ENCODE peak calls at places on chromosomes 1 and 21, in seven cellular contexts. I is fibroblast of lung; U is stimulated activated naive CD4-positive, alpha-beta T cell; V is iris pigment epithelial cell; G is naive thymus-derived CD4-positive, alpha-beta T cell; J is AML-193; E is MV-4-11. T is an unnamed sample.

GRCh38 chr1:198443374-198444233 is 96.9 kb downstream of the ATP6V1G3 start:
- DNase-seq in G (no peak), J (no peak), U (no peak), E (no peak), V (peak; percentile 98), I (peak; percentile 93), T (no peak)

GRCh38 chr1:56418047-56418680 is 161.2 kb downstream of the PLPP3 start:
- DNase-seq in J (no peak), E (no peak), G (no peak), I (no peak), U (no peak), V (no peak), T (no peak)

GRCh38 chr1:214552174-214552608 is 789 bp upstream of the PTPN14 start:
- DNase-seq in U (no peak), E (no peak), V (peak; percentile 48), G (no peak), J (no peak), I (peak; percentile 81), T (peak; percentile 75)

GRCh38 chr1:241817331-241817792 is 30.6 kb upstream of the EXO1 start:
- DNase-seq in U (no peak), I (peak; percentile 94), G (no peak), J (no peak), E (no peak), V (peak; percentile 94), T (no peak)

GRCh38 chr1:15304708-15305326 is 57.8 kb downstream of the FHAD1 start:
- DNase-seq in G (peak; percentile 73), I (peak; percentile 44), U (peak; percentile 44), J (peak; percentile 33), V (peak; percentile 48), E (peak; percentile 31), T (no peak)

GRCh38 chr1:64775152-64775551 is 30.3 kb downstream of the RAVER2 start:
- DNase-seq in E (peak; percentile 24), G (no peak), I (no peak), U (no peak), J (peak; percentile 10), V (no peak), T (no peak)

GRCh38 chr21:16713331-16714114 is 799.3 kb upstream of the CXADR start:
- DNase-seq in U (no peak), G (no peak), I (peak; percentile 25), V (peak; percentile 19), J (no peak), E (no peak), T (no peak)

GRCh38 chr1:17919525-17920439 is 164.6 kb downstream of the ACTL8 start:
- DNase-seq in G (no peak), V (peak; percentile 44), U (no peak), I (peak; percentile 58), J (no peak), E (peak; percentile 13), T (no peak)

GRCh38 chr1:41240806-41241747 is 1.0 kb downstream of the SCMH1 start:
- DNase-seq in U (peak; percentile 41), G (peak; percentile 57), E (peak; percentile 82), J (peak; percentile 51), V (no peak), I (peak; percentile 47), T (peak; percentile 66)

GRCh38 chr1:57061369-57061768 is 95.6 kb upstream of the C8B start:
- DNase-seq in J (no peak), U (no peak), G (no peak), V (peak; percentile 1), I (peak; percentile 2), E (no peak), T (no peak)

GRCh38 chr1:5983361-5984103 is 8.7 kb downstream of the NPHP4 start:
- DNase-seq in V (peak; percentile 87), I (peak; percentile 61), U (no peak), G (no peak), J (no peak), E (no peak), T (no peak)

GRCh38 chr1:222654849-222655248 is 37.0 kb downstream of the MIA3 start:
- DNase-seq in I (no peak), V (peak; percentile 78), U (peak; percentile 74), G (peak; percentile 62), J (peak; percentile 81), E (peak; percentile 96), T (no peak)

GRCh38 chr1:227788279-227789041 is 27.0 kb upstream of the PRSS38 start:
- DNase-seq in V (peak; percentile 44), I (no peak), U (peak; percentile 93), E (no peak), G (peak; percentile 77), J (peak; percentile 38), T (peak; percentile 64)

GRCh38 chr1:11500881-11501280 is 21.9 kb downstream of the DISP3 start:
- DNase-seq in J (no peak), G (no peak), E (no peak), U (no peak), I (no peak), V (no peak), T (no peak)

GRCh38 chr1:84692391-84692790 is 2.1 kb upstream of the SSX2IP start:
- DNase-seq in I (no peak), G (no peak), V (no peak), U (no peak), J (no peak), E (peak; percentile 5), T (no peak)

GRCh38 chr21:38920631-38921398 is 115.1 kb downstream of the ETS2 start:
- DNase-seq in I (peak; percentile 87), G (no peak), E (no peak), J (no peak), V (peak; percentile 76), U (no peak), T (no peak)

GRCh38 chr1:169889871-169890270 is 3.8 kb downstream of the SCYL3 start:
- DNase-seq in G (no peak), J (no peak), I (no peak), V (no peak), U (no peak), E (no peak), T (no peak)

GRCh38 chr1:26538480-26539412 is 9.2 kb downstream of the RPS6KA1 start:
- DNase-seq in G (no peak), U (no peak), J (peak; percentile 26), I (peak; percentile 32), V (peak; percentile 18), E (peak; percentile 64), T (no peak)

GRCh38 chr1:13749543-13750307 is 49.7 kb downstream of the PRDM2 start:
- DNase-seq in J (peak; percentile 21), U (no peak), E (no peak), G (peak; percentile 67), I (peak; percentile 49), V (peak; percentile 54), T (peak; percentile 70)

GRCh38 chr1:32464716-32465540 is at the start of gene ZBTB8B:
- DNase-seq in E (no peak), I (peak; percentile 78), U (peak; percentile 8), G (peak; percentile 26), J (no peak), V (peak; percentile 35), T (no peak)

GRCh38 chr1:244817415-244817894 is 18.0 kb upstream of the COX20 start:
- DNase-seq in E (no peak), U (no peak), I (no peak), G (no peak), V (no peak), J (no peak), T (no peak)

GRCh38 chr1:2019162-2019542 is at the start of gene GABRD:
- DNase-seq in V (peak; percentile 8), J (no peak), I (no peak), U (no peak), G (no peak), E (no peak), T (no peak)